ENCODE peak calls at places on chromosomes 11 and 22, in ten cellular contexts. B is AG04450, L is NCI-H524 treated with DMSO at 0.1 percent for 48 hours, Q is hypothalamus, V is heart left ventricle, F is caudate nucleus, N is nephron progenitor cell, A is erythroblast, Y is NCI-H146, W is SHP77. K is an unnamed sample.

GRCh38 chr11:86438685-86439084 is 64.0 kb downstream of the CCDC81 start:
- DNase-seq in B (no peak), L (no peak), Q (no peak), V (no peak), F (no peak), N (no peak), A (no peak), Y (no peak), W (no peak), K (no peak)

GRCh38 chr11:85602551-85603218 is 24.5 kb downstream of the DLG2 start:
- DNase-seq in B (no peak), L (no peak), Q (no peak), V (no peak), F (no peak), N (no peak), A (no peak), Y (no peak), W (no peak), K (no peak)

GRCh38 chr22:24107668-24108067 is 73.6 kb upstream of the SUSD2 start:
- DNase-seq in B (peak; percentile 83), L (no peak), Q (peak; percentile 44), V (peak; percentile 92), F (peak; percentile 24), N (no peak), A (no peak), Y (no peak), W (no peak), K (no peak)

GRCh38 chr11:503179-503981 is 3.7 kb downstream of the RNH1 start:
- DNase-seq in B (no peak), L (no peak), Q (peak; percentile 87), V (peak; percentile 64), F (peak; percentile 93), N (no peak), A (peak; percentile 82), Y (no peak), W (no peak), K (no peak)

GRCh38 chr11:206516-207212 is 535 bp downstream of the BET1L start:
- DNase-seq in B (no peak), L (no peak), Q (no peak), V (no peak), F (no peak), N (no peak), A (peak; percentile 67), Y (no peak), W (no peak), K (no peak)

GRCh38 chr22:30968015-30968923 is at the start of gene MORC2:
- DNase-seq in B (no peak), L (no peak), Q (no peak), V (peak; percentile 66), F (no peak), N (no peak), A (peak; percentile 83), Y (peak; percentile 74), W (peak; percentile 64), K (no peak)

GRCh38 chr11:2843551-2843950 is 42.0 kb downstream of the CDKN1C start:
- DNase-seq in B (no peak), L (no peak), Q (no peak), V (no peak), F (no peak), N (no peak), A (no peak), Y (no peak), W (no peak), K (peak; percentile 78)

GRCh38 chr11:128759597-128759996 is 65.7 kb downstream of the FLI1 start:
- DNase-seq in B (peak; percentile 41), L (no peak), Q (no peak), V (no peak), F (no peak), N (no peak), A (no peak), Y (no peak), W (no peak), K (no peak)

GRCh38 chr11:18624161-18624560 is 10.0 kb downstream of the SPTY2D1 start:
- DNase-seq in B (no peak), L (no peak), Q (no peak), V (no peak), F (no peak), N (no peak), A (no peak), Y (no peak), W (no peak), K (no peak)

GRCh38 chr11:8337396-8337795 is 73.7 kb upstream of the LMO1 start:
- DNase-seq in B (no peak), L (no peak), Q (no peak), V (no peak), F (no peak), N (no peak), A (no peak), Y (no peak), W (no peak), K (no peak)

GRCh38 chr11:119450590-119450989 is 27.6 kb upstream of the THY1 start:
- DNase-seq in B (no peak), L (no peak), Q (no peak), V (no peak), F (no peak), N (no peak), A (no peak), Y (no peak), W (no peak), K (no peak)

GRCh38 chr11:57482782-57483569 is 22.6 kb downstream of the RTN4RL2 start:
- DNase-seq in B (no peak), L (no peak), Q (no peak), V (no peak), F (no peak), N (peak; percentile 88), A (peak; percentile 78), Y (peak; percentile 67), W (no peak), K (no peak)

GRCh38 chr11:10605941-10606381 is 37.5 kb upstream of the LYVE1 start:
- DNase-seq in B (no peak), L (no peak), Q (no peak), V (peak; percentile 81), F (no peak), N (peak; percentile 25), A (no peak), Y (no peak), W (no peak), K (no peak)

GRCh38 chr11:99687320-99687719 is 666.6 kb downstream of the CNTN5 start:
- DNase-seq in B (no peak), L (no peak), Q (no peak), V (no peak), F (no peak), N (no peak), A (no peak), Y (peak; percentile 1), W (no peak), K (no peak)

GRCh38 chr11:118938491-118939411 is 13.0 kb upstream of the BCL9L start:
- DNase-seq in B (no peak), L (no peak), Q (no peak), V (no peak), F (no peak), N (no peak), A (peak; percentile 21), Y (no peak), W (no peak), K (peak; percentile 95)

GRCh38 chr22:22593964-22594656 is 35.0 kb upstream of the PRAME start:
- DNase-seq in B (peak; percentile 11), L (peak; percentile 18), Q (no peak), V (no peak), F (no peak), N (peak; percentile 72), A (peak; percentile 48), Y (peak; percentile 63), W (peak; percentile 36), K (peak; percentile 44)

GRCh38 chr11:47071871-47072270 is 104.8 kb downstream of the ARFGAP2 start:
- DNase-seq in B (no peak), L (no peak), Q (no peak), V (peak; percentile 47), F (no peak), N (peak; percentile 5), A (no peak), Y (no peak), W (no peak), K (no peak)

GRCh38 chr11:130145975-130146776 is 13.4 kb upstream of the ST14 start:
- DNase-seq in B (no peak), L (no peak), Q (no peak), V (peak; percentile 62), F (peak; percentile 9), N (no peak), A (no peak), Y (peak; percentile 29), W (no peak), K (peak; percentile 99)

GRCh38 chr11:111207213-111207612 is 38.3 kb upstream of the POU2AF2 start:
- DNase-seq in B (no peak), L (no peak), Q (no peak), V (no peak), F (no peak), N (no peak), A (no peak), Y (no peak), W (no peak), K (no peak)

GRCh38 chr22:23884133-23884532 is 10.1 kb upstream of the MIF start:
- DNase-seq in B (no peak), L (no peak), Q (no peak), V (no peak), F (no peak), N (peak; percentile 27), A (no peak), Y (no peak), W (no peak), K (no peak)

GRCh38 chr11:123253909-123254308 is 58.9 kb upstream of the CLMP start:
- DNase-seq in B (peak; percentile 69), L (peak; percentile 19), Q (no peak), V (no peak), F (no peak), N (no peak), A (no peak), Y (no peak), W (no peak), K (no peak)

GRCh38 chr11:95363710-95364109 is 132.7 kb upstream of the SESN3 start:
- DNase-seq in B (no peak), L (peak; percentile 60), Q (no peak), V (no peak), F (no peak), N (peak; percentile 29), A (no peak), Y (peak; percentile 14), W (peak; percentile 74), K (no peak)

GRCh38 chr22:30286813-30287625 is 2.3 kb downstream of the CASTOR1 start:
- DNase-seq in B (no peak), L (no peak), Q (no peak), V (peak; percentile 67), F (peak; percentile 30), N (peak; percentile 85), A (peak; percentile 80), Y (peak; percentile 28), W (peak; percentile 67), K (no peak)

GRCh38 chr11:130653838-130654601 is 205.6 kb downstream of the ADAMTS15 start:
- DNase-seq in B (no peak), L (peak; percentile 97), Q (no peak), V (peak; percentile 93), F (no peak), N (peak; percentile 37), A (no peak), Y (no peak), W (no peak), K (no peak)

GRCh38 chr11:63537293-63538101 is 889 bp downstream of the PLAAT4 start:
- DNase-seq in B (no peak), L (no peak), Q (peak; percentile 50), V (peak; percentile 79), F (peak; percentile 57), N (no peak), A (no peak), Y (no peak), W (no peak), K (no peak)

GRCh38 chr11:46039990-46040389 is 81.3 kb downstream of the PHF21A start:
- DNase-seq in B (no peak), L (no peak), Q (no peak), V (no peak), F (no peak), N (no peak), A (no peak), Y (no peak), W (no peak), K (no peak)

GRCh38 chr22:41535244-41535643 is 9.0 kb downstream of the POLR3H start:
- DNase-seq in B (no peak), L (no peak), Q (no peak), V (no peak), F (no peak), N (no peak), A (peak; percentile 27), Y (no peak), W (peak; percentile 17), K (no peak)

GRCh38 chr22:47352920-47353700 is 590.7 kb downstream of the TBC1D22A start:
- DNase-seq in B (no peak), L (no peak), Q (no peak), V (no peak), F (no peak), N (no peak), A (no peak), Y (no peak), W (no peak), K (no peak)

K was measured in SW480.